ENCODE peak calls at places on chromosomes 4 and X, in six cellular contexts. I is PC-3; U is islet precursor cell; V is fibroblast of pulmonary artery; R is foreskin keratinocyte; J is effector memory CD4-positive, alpha-beta T cell. K is an unnamed sample.

GRCh38 chrX:103747199-103747598 is 29.4 kb upstream of the PLP1 start:
- DNase-seq in I (no peak), U (no peak), V (no peak), R (no peak), J (no peak), K (no peak)

GRCh38 chr4:165580379-165580905 is 201.6 kb downstream of the CPE start:
- DNase-seq in I (peak), U (peak), V (peak), R (peak), J (no peak), K (peak)

GRCh38 chr4:95363579-95363965 is 185.2 kb downstream of the UNC5C start:
- DNase-seq in I (no peak), U (no peak), V (no peak), R (no peak), J (no peak), K (no peak)

GRCh38 chrX:31658360-31658759 is 586.5 kb upstream of the FTHL17 start:
- DNase-seq in I (peak), U (no peak), V (peak), R (peak), J (no peak), K (peak)

GRCh38 chr4:57254727-57255126 is 144.5 kb upstream of the IGFBP7 start:
- DNase-seq in I (no peak), U (no peak), V (no peak), R (no peak), J (no peak), K (no peak)

GRCh38 chr4:69321153-69321729 is 41.0 kb downstream of the UGT2B28 start:
- DNase-seq in I (no peak), U (no peak), V (no peak), R (peak), J (no peak), K (no peak)

GRCh38 chr4:93396274-93396673 is 432.3 kb upstream of the ATOH1 start:
- DNase-seq in I (peak), U (peak), V (peak), R (peak), J (no peak), K (peak)

GRCh38 chr4:98945297-98945850 is 16.4 kb upstream of the EIF4E start:
- DNase-seq in I (no peak), U (no peak), V (peak), R (peak), J (no peak), K (peak)

GRCh38 chr4:168514249-168514852 is 17.5 kb downstream of the PALLD start:
- DNase-seq in I (peak), U (no peak), V (peak), R (no peak), J (no peak), K (peak)

GRCh38 chr4:21139327-21139726 is 439.1 kb downstream of the PACRGL start:
- DNase-seq in I (no peak), U (no peak), V (no peak), R (no peak), J (no peak), K (no peak)

GRCh38 chr4:6473264-6474052 is 1.0 kb upstream of the PPP2R2C start:
- DNase-seq in I (no peak), U (peak), V (no peak), R (no peak), J (no peak), K (no peak)

GRCh38 chr4:80362578-80363181 is 27.1 kb downstream of the CFAP299 start:
- DNase-seq in I (peak), U (peak), V (peak), R (peak), J (no peak), K (peak)

K was measured in iris pigment epithelial cell.